ENCODE peak calls at places on chromosome 13, in ten cellular contexts. One of them, this sample, is unnamed.

GRCh38 chr13:112229445-112229844 is 146.7 kb upstream of the SPACA7 start:
- DNase-seq in heart left ventricle: no peak
- DNase-seq in upper lobe of left lung: no peak
- DNase-seq in left ventricle myocardium inferior: no peak
- DNase-seq in HL-60: no peak
- DNase-seq in nephron progenitor cell: no peak
- DNase-seq in WERI-Rb-1: peak; percentile 4
- DNase-seq in Peyer's patch: no peak
- DNase-seq in AG09319: no peak
- DNase-seq in lower leg skin: peak; percentile 57
- DNase-seq in this sample: no peak

GRCh38 chr13:41960195-41960699 is 662 bp downstream of the VWA8 start:
- DNase-seq in heart left ventricle: no peak
- DNase-seq in upper lobe of left lung: no peak
- DNase-seq in left ventricle myocardium inferior: no peak
- DNase-seq in HL-60: no peak
- DNase-seq in nephron progenitor cell: peak; percentile 9
- DNase-seq in WERI-Rb-1: no peak
- DNase-seq in Peyer's patch: no peak
- DNase-seq in AG09319: no peak
- DNase-seq in lower leg skin: no peak
- DNase-seq in this sample: no peak

GRCh38 chr13:31236211-31236786 is 36.5 kb downstream of the B3GLCT start:
- DNase-seq in heart left ventricle: no peak
- DNase-seq in upper lobe of left lung: no peak
- DNase-seq in left ventricle myocardium inferior: no peak
- DNase-seq in HL-60: peak; percentile 33
- DNase-seq in nephron progenitor cell: no peak
- DNase-seq in WERI-Rb-1: no peak
- DNase-seq in Peyer's patch: no peak
- DNase-seq in AG09319: peak; percentile 29
- DNase-seq in lower leg skin: no peak
- DNase-seq in this sample: no peak

GRCh38 chr13:44236370-44236769 is 137.3 kb upstream of the SERP2 start:
- DNase-seq in heart left ventricle: no peak
- DNase-seq in upper lobe of left lung: no peak
- DNase-seq in left ventricle myocardium inferior: no peak
- DNase-seq in HL-60: no peak
- DNase-seq in nephron progenitor cell: no peak
- DNase-seq in WERI-Rb-1: no peak
- DNase-seq in Peyer's patch: no peak
- DNase-seq in AG09319: no peak
- DNase-seq in lower leg skin: peak; percentile 81
- DNase-seq in this sample: no peak

GRCh38 chr13:85638815-85639393 is 160.3 kb downstream of the SLITRK6 start:
- DNase-seq in heart left ventricle: no peak
- DNase-seq in upper lobe of left lung: no peak
- DNase-seq in left ventricle myocardium inferior: no peak
- DNase-seq in HL-60: no peak
- DNase-seq in nephron progenitor cell: no peak
- DNase-seq in WERI-Rb-1: no peak
- DNase-seq in Peyer's patch: no peak
- DNase-seq in AG09319: no peak
- DNase-seq in lower leg skin: no peak
- DNase-seq in this sample: no peak

GRCh38 chr13:106561551-106562170 is 6.3 kb downstream of the ARGLU1 start:
- DNase-seq in heart left ventricle: peak; percentile 25
- DNase-seq in upper lobe of left lung: no peak
- DNase-seq in left ventricle myocardium inferior: no peak
- DNase-seq in HL-60: no peak
- DNase-seq in nephron progenitor cell: peak; percentile 26
- DNase-seq in WERI-Rb-1: no peak
- DNase-seq in Peyer's patch: no peak
- DNase-seq in AG09319: no peak
- DNase-seq in lower leg skin: no peak
- DNase-seq in this sample: no peak

GRCh38 chr13:43036386-43037220 is 13.2 kb downstream of the DNAJC15 start:
- DNase-seq in heart left ventricle: peak; percentile 78
- DNase-seq in upper lobe of left lung: peak; percentile 40
- DNase-seq in left ventricle myocardium inferior: peak; percentile 74
- DNase-seq in HL-60: no peak
- DNase-seq in nephron progenitor cell: no peak
- DNase-seq in WERI-Rb-1: no peak
- DNase-seq in Peyer's patch: no peak
- DNase-seq in AG09319: no peak
- DNase-seq in lower leg skin: no peak
- DNase-seq in this sample: no peak

GRCh38 chr13:33101835-33102234 is 85.6 kb downstream of the KL start:
- DNase-seq in heart left ventricle: no peak
- DNase-seq in upper lobe of left lung: no peak
- DNase-seq in left ventricle myocardium inferior: no peak
- DNase-seq in HL-60: no peak
- DNase-seq in nephron progenitor cell: no peak
- DNase-seq in WERI-Rb-1: no peak
- DNase-seq in Peyer's patch: no peak
- DNase-seq in AG09319: no peak
- DNase-seq in lower leg skin: no peak
- DNase-seq in this sample: no peak

GRCh38 chr13:107827840-107828549 is 387.3 kb downstream of the LIG4 start:
- DNase-seq in heart left ventricle: no peak
- DNase-seq in upper lobe of left lung: no peak
- DNase-seq in left ventricle myocardium inferior: no peak
- DNase-seq in HL-60: no peak
- DNase-seq in nephron progenitor cell: no peak
- DNase-seq in WERI-Rb-1: no peak
- DNase-seq in Peyer's patch: no peak
- DNase-seq in AG09319: no peak
- DNase-seq in lower leg skin: no peak
- DNase-seq in this sample: no peak

GRCh38 chr13:41740479-41740878 is 220.4 kb downstream of the VWA8 start:
- DNase-seq in heart left ventricle: no peak
- DNase-seq in upper lobe of left lung: no peak
- DNase-seq in left ventricle myocardium inferior: no peak
- DNase-seq in HL-60: no peak
- DNase-seq in nephron progenitor cell: no peak
- DNase-seq in WERI-Rb-1: no peak
- DNase-seq in Peyer's patch: no peak
- DNase-seq in AG09319: no peak
- DNase-seq in lower leg skin: no peak
- DNase-seq in this sample: no peak

GRCh38 chr13:105087941-105088340 is 1447.5 kb downstream of the EFNB2 start:
- DNase-seq in heart left ventricle: no peak
- DNase-seq in upper lobe of left lung: no peak
- DNase-seq in left ventricle myocardium inferior: no peak
- DNase-seq in HL-60: no peak
- DNase-seq in nephron progenitor cell: peak; percentile 3
- DNase-seq in WERI-Rb-1: no peak
- DNase-seq in Peyer's patch: no peak
- DNase-seq in AG09319: no peak
- DNase-seq in lower leg skin: no peak
- DNase-seq in this sample: no peak

GRCh38 chr13:34002141-34002540 is 184.2 kb downstream of the RFC3 start:
- DNase-seq in heart left ventricle: no peak
- DNase-seq in upper lobe of left lung: no peak
- DNase-seq in left ventricle myocardium inferior: no peak
- DNase-seq in HL-60: no peak
- DNase-seq in nephron progenitor cell: no peak
- DNase-seq in WERI-Rb-1: no peak
- DNase-seq in Peyer's patch: no peak
- DNase-seq in AG09319: no peak
- DNase-seq in lower leg skin: no peak
- DNase-seq in this sample: no peak

GRCh38 chr13:36850790-36851438 is 31.9 kb downstream of the RFXAP start:
- DNase-seq in heart left ventricle: no peak
- DNase-seq in upper lobe of left lung: no peak
- DNase-seq in left ventricle myocardium inferior: no peak
- DNase-seq in HL-60: peak; percentile 72
- DNase-seq in nephron progenitor cell: peak; percentile 14
- DNase-seq in WERI-Rb-1: peak; percentile 48
- DNase-seq in Peyer's patch: no peak
- DNase-seq in AG09319: no peak
- DNase-seq in lower leg skin: no peak
- DNase-seq in this sample: no peak

DNA sequence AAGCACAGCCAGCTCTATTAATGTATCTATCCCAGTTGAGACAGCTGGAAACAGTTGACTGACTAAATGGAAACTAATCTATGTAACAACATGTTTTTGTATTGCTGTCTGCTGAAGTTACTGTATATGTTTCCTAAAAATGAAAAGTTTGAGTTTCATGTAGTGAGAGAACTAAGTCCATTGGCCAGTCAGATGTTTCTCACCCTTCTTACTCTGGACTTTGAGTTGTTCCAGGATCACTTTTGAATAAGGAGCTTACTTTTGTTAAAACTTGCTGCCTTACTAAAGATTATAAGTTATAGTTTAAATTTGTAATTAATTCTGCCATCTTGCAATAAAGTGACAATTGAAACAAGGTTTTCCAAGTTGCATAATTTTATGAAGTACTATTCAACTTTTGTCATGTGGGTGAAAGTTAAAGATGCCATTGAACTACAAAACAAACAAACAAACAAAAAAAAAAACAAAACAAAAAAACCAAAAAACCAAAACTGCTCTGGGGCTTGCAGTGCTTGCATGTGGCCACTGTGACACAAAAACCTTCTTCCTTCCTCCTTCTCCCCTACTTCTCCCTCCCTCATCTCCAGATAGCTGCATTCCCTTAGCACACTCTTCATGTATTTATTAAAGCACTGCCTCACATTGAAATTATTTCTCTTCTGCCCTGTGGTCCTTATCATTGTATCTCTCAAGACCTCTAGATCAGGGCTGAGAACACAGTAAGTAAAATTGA is 15.3 kb downstream of the WDFY2 start:
- DNase-seq in heart left ventricle: no peak
- DNase-seq in upper lobe of left lung: no peak
- DNase-seq in left ventricle myocardium inferior: no peak
- DNase-seq in HL-60: peak; percentile 45
- DNase-seq in nephron progenitor cell: no peak
- DNase-seq in WERI-Rb-1: no peak
- DNase-seq in Peyer's patch: no peak
- DNase-seq in AG09319: no peak
- DNase-seq in lower leg skin: no peak
- DNase-seq in this sample: no peak
- TF ChIP-seq CTCF in heart left ventricle: no peak
- TF ChIP-seq CTCF in upper lobe of left lung: no peak
- TF ChIP-seq CTCF in left ventricle myocardium inferior: peak; percentile 18
- TF ChIP-seq CTCF in HL-60: no peak
- TF ChIP-seq CTCF in nephron progenitor cell: no peak
- TF ChIP-seq CTCF in WERI-Rb-1: no peak
- TF ChIP-seq CTCF in Peyer's patch: no peak
- TF ChIP-seq CTCF in AG09319: no peak
- TF ChIP-seq CTCF in lower leg skin: no peak
- TF ChIP-seq CTCF in this sample: peak; percentile 19

GRCh38 chr13:57843555-57843954 is 212.0 kb downstream of the PCDH17 start:
- DNase-seq in heart left ventricle: no peak
- DNase-seq in upper lobe of left lung: no peak
- DNase-seq in left ventricle myocardium inferior: no peak
- DNase-seq in HL-60: no peak
- DNase-seq in nephron progenitor cell: no peak
- DNase-seq in WERI-Rb-1: no peak
- DNase-seq in Peyer's patch: no peak
- DNase-seq in AG09319: no peak
- DNase-seq in lower leg skin: no peak
- DNase-seq in this sample: no peak
- TF ChIP-seq CTCF in heart left ventricle: no peak
- TF ChIP-seq CTCF in upper lobe of left lung: no peak
- TF ChIP-seq CTCF in left ventricle myocardium inferior: no peak
- TF ChIP-seq CTCF in HL-60: no peak
- TF ChIP-seq CTCF in nephron progenitor cell: no peak
- TF ChIP-seq CTCF in WERI-Rb-1: no peak
- TF ChIP-seq CTCF in Peyer's patch: no peak
- TF ChIP-seq CTCF in AG09319: no peak
- TF ChIP-seq CTCF in lower leg skin: no peak
- TF ChIP-seq CTCF in this sample: no peak

GRCh38 chr13:70622785-70623184 is 514.5 kb upstream of the KLHL1 start:
- DNase-seq in heart left ventricle: no peak
- DNase-seq in upper lobe of left lung: no peak
- DNase-seq in left ventricle myocardium inferior: no peak
- DNase-seq in HL-60: no peak
- DNase-seq in nephron progenitor cell: no peak
- DNase-seq in WERI-Rb-1: no peak
- DNase-seq in Peyer's patch: no peak
- DNase-seq in AG09319: no peak
- DNase-seq in lower leg skin: no peak
- DNase-seq in this sample: no peak

GRCh38 chr13:70623260-70623659 is 515.0 kb upstream of the KLHL1 start:
- DNase-seq in heart left ventricle: no peak
- DNase-seq in upper lobe of left lung: no peak
- DNase-seq in left ventricle myocardium inferior: no peak
- DNase-seq in HL-60: no peak
- DNase-seq in nephron progenitor cell: no peak
- DNase-seq in WERI-Rb-1: no peak
- DNase-seq in Peyer's patch: no peak
- DNase-seq in AG09319: no peak
- DNase-seq in lower leg skin: no peak
- DNase-seq in this sample: no peak
- TF ChIP-seq CTCF in heart left ventricle: no peak
- TF ChIP-seq CTCF in upper lobe of left lung: peak; percentile 15
- TF ChIP-seq CTCF in left ventricle myocardium inferior: peak; percentile 51
- TF ChIP-seq CTCF in HL-60: no peak
- TF ChIP-seq CTCF in nephron progenitor cell: peak; percentile 52
- TF ChIP-seq CTCF in WERI-Rb-1: no peak
- TF ChIP-seq CTCF in Peyer's patch: no peak
- TF ChIP-seq CTCF in AG09319: peak; percentile 20
- TF ChIP-seq CTCF in lower leg skin: no peak
- TF ChIP-seq CTCF in this sample: peak; percentile 33

GRCh38 chr13:55573565-55573964 is 1567.2 kb upstream of the PRR20A start:
- DNase-seq in heart left ventricle: no peak
- DNase-seq in upper lobe of left lung: no peak
- DNase-seq in left ventricle myocardium inferior: no peak
- DNase-seq in HL-60: no peak
- DNase-seq in nephron progenitor cell: no peak
- DNase-seq in WERI-Rb-1: no peak
- DNase-seq in Peyer's patch: no peak
- DNase-seq in AG09319: no peak
- DNase-seq in lower leg skin: no peak
- DNase-seq in this sample: no peak

GRCh38 chr13:55572862-55573261 is 1567.9 kb upstream of the PRR20A start:
- DNase-seq in heart left ventricle: no peak
- DNase-seq in upper lobe of left lung: no peak
- DNase-seq in left ventricle myocardium inferior: no peak
- DNase-seq in HL-60: no peak
- DNase-seq in nephron progenitor cell: no peak
- DNase-seq in WERI-Rb-1: no peak
- DNase-seq in Peyer's patch: no peak
- DNase-seq in AG09319: no peak
- DNase-seq in lower leg skin: no peak
- DNase-seq in this sample: no peak

GRCh38 chr13:55577082-55577846 is 1563.5 kb upstream of the PRR20A start:
- DNase-seq in heart left ventricle: no peak
- DNase-seq in upper lobe of left lung: no peak
- DNase-seq in left ventricle myocardium inferior: no peak
- DNase-seq in HL-60: no peak
- DNase-seq in nephron progenitor cell: peak; percentile 4
- DNase-seq in WERI-Rb-1: no peak
- DNase-seq in Peyer's patch: no peak
- DNase-seq in AG09319: no peak
- DNase-seq in lower leg skin: no peak
- DNase-seq in this sample: no peak

GRCh38 chr13:55576389-55576788 is 1564.3 kb upstream of the PRR20A start:
- DNase-seq in heart left ventricle: no peak
- DNase-seq in upper lobe of left lung: no peak
- DNase-seq in left ventricle myocardium inferior: no peak
- DNase-seq in HL-60: no peak
- DNase-seq in nephron progenitor cell: no peak
- DNase-seq in WERI-Rb-1: no peak
- DNase-seq in Peyer's patch: no peak
- DNase-seq in AG09319: no peak
- DNase-seq in lower leg skin: no peak
- DNase-seq in this sample: no peak

GRCh38 chr13:55577847-55578210 is 1562.9 kb upstream of the PRR20A start:
- DNase-seq in heart left ventricle: no peak
- DNase-seq in upper lobe of left lung: no peak
- DNase-seq in left ventricle myocardium inferior: no peak
- DNase-seq in HL-60: no peak
- DNase-seq in nephron progenitor cell: no peak
- DNase-seq in WERI-Rb-1: no peak
- DNase-seq in Peyer's patch: no peak
- DNase-seq in AG09319: no peak
- DNase-seq in lower leg skin: no peak
- DNase-seq in this sample: no peak
- TF ChIP-seq CTCF in heart left ventricle: no peak
- TF ChIP-seq CTCF in upper lobe of left lung: no peak
- TF ChIP-seq CTCF in left ventricle myocardium inferior: no peak
- TF ChIP-seq CTCF in HL-60: no peak
- TF ChIP-seq CTCF in nephron progenitor cell: no peak
- TF ChIP-seq CTCF in WERI-Rb-1: no peak
- TF ChIP-seq CTCF in Peyer's patch: no peak
- TF ChIP-seq CTCF in AG09319: no peak
- TF ChIP-seq CTCF in lower leg skin: no peak
- TF ChIP-seq CTCF in this sample: no peak